ENCODE peak calls at places on chromosome 15, in nine cellular contexts. G is iPS DF 6.9, D is heart left ventricle, Q is PC-3, P is right cardiac atrium, V is sigmoid colon, U is H9, E is suprapubic skin, X is HepG2. R is an unnamed sample. For H3K9me3, the result is how much of the 10 kb centered on the place peaks cover.

GRCh38 chr15:87566236-87566635 is 690.3 kb downstream of the NTRK3 start:
- DNase-seq in G (no peak), D (no peak), Q (no peak), P (no peak), V (no peak), U (no peak), E (no peak), X (no peak), R (no peak)

GRCh38 chr15:28114721-28115622 is 15.9 kb upstream of the OCA2 start:
- DNase-seq in G (no peak), D (peak), Q (no peak), P (no peak), V (peak), U (peak), E (no peak), X (no peak), R (no peak)

GRCh38 chr15:48641416-48641815 is 4.1 kb downstream of the FBN1 start:
- DNase-seq in G (no peak), D (no peak), Q (peak), P (no peak), V (no peak), U (no peak), E (no peak), X (no peak), R (no peak)

GRCh38 chr15:39205506-39206371 is 375.1 kb upstream of the THBS1 start:
- DNase-seq in G (no peak), D (no peak), Q (no peak), P (no peak), V (no peak), U (no peak), E (no peak), X (no peak), R (no peak)

GRCh38 chr15:90101130-90101968 is 919 bp downstream of the IDH2 start:
- DNase-seq in G (no peak), D (peak), Q (no peak), P (peak), V (peak), U (peak), E (no peak), X (no peak), R (no peak)

GRCh38 chr15:34233614-34234013 is 8.8 kb downstream of the EMC4 start:
- DNase-seq in G (no peak), D (no peak), Q (no peak), P (no peak), V (no peak), U (no peak), E (no peak), X (no peak), R (no peak)

GRCh38 chr15:36430721-36431265 is 148.6 kb upstream of the CDIN1 start:
- DNase-seq in G (no peak), D (no peak), Q (no peak), P (no peak), V (no peak), U (no peak), E (no peak), X (no peak), R (no peak)

GRCh38 chr15:82726816-82727215 is 17.1 kb upstream of the AP3B2 start:
- DNase-seq in G (no peak), D (no peak), Q (no peak), P (no peak), V (no peak), U (no peak), E (no peak), X (no peak), R (no peak)

GRCh38 chr15:57994468-57995154 is 70.9 kb downstream of the ALDH1A2 start:
- DNase-seq in G (no peak), D (no peak), Q (peak), P (no peak), V (no peak), U (no peak), E (no peak), X (no peak), R (no peak)

GRCh38 chr15:85412956-85413854 is 32.8 kb downstream of the AKAP13 start:
- DNase-seq in G (peak), D (peak), Q (peak), P (peak), V (peak), U (no peak), E (peak), X (peak), R (peak)

GRCh38 chr15:59492389-59493377 is 54.7 kb downstream of the FAM81A start:
- DNase-seq in G (peak), D (peak), Q (peak), P (peak), V (peak), U (peak), E (no peak), X (peak), R (peak)

GRCh38 chr15:69380100-69380725 is 33.9 kb upstream of the KIF23 start:
- DNase-seq in G (peak), D (no peak), Q (peak), P (no peak), V (peak), U (peak), E (no peak), X (peak), R (no peak)

GRCh38 chr15:29690765-29691475 is 131.3 kb downstream of the TJP1 start:
- DNase-seq in G (no peak), D (no peak), Q (peak), P (no peak), V (no peak), U (no peak), E (no peak), X (peak), R (no peak)

DNA sequence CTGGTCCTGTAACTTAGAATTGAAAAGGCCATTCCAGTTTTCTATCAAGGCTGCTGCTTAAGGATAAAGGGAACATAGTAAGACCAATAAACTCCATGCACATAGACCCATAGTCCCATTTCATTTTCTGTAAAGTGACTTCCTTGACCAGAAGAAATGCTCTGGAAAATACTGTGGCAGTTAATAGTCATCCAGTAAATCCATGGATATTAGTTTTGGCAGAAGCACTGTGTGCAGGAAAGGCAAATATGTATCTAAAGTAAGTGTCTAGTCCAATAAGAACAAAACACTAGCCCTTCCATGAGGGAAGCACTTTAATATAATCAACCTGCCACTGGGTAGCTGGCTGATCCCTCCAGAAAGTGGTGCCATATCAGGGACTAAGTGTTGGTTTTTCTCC is 19.3 kb upstream of the MKRN3 start:
- DNase-seq in G (no peak), D (no peak), Q (no peak), P (no peak), V (no peak), U (no peak), E (no peak), X (no peak), R (no peak)
- H3K9me3 ChIP-seq in G (under half), D (under half), Q (under half), P (under half), V (under half), U (under half), E (under half), X (under half), R (under half)

GRCh38 chr15:49758456-49758855 is 137.6 kb downstream of the DTWD1 start:
- DNase-seq in G (no peak), D (no peak), Q (no peak), P (no peak), V (no peak), U (no peak), E (no peak), X (no peak), R (no peak)

GRCh38 chr15:49758856-49759255 is 138.0 kb downstream of the DTWD1 start:
- DNase-seq in G (no peak), D (no peak), Q (peak), P (no peak), V (no peak), U (no peak), E (no peak), X (no peak), R (no peak)

DNA sequence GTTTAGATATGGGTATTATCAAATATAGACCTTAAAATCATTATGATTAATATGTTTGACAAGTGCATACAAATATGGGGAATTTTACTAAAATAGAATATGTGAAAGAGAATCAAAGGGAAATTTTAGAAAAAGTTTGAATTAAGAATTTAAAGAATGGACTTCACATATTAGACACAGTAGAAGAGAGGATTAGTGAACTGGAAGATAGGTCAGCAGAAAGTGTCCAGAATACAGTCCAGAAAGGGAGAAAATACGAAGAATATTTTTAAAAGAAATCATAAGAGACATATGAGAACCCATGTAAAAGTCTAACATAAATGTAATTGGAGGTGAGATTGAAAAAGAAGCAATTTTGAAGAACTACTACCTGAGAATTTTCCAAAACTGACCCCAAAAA is 139.9 kb downstream of the DTWD1 start:
- DNase-seq in G (no peak), D (no peak), Q (no peak), P (no peak), V (no peak), U (no peak), E (no peak), X (no peak), R (no peak)
- H3K9me3 ChIP-seq in G (under half), D (under half), Q (under half), P (under half), V (under half), U (under half), E (under half), X (under half), R (under half)

GRCh38 chr15:25067725-25068309 is 113.0 kb downstream of the SNRPN start:
- DNase-seq in G (no peak), D (no peak), Q (no peak), P (no peak), V (peak), U (no peak), E (no peak), X (no peak), R (no peak)

GRCh38 chr15:25070357-25070963 is 115.7 kb downstream of the SNRPN start:
- DNase-seq in G (no peak), D (no peak), Q (no peak), P (no peak), V (no peak), U (no peak), E (no peak), X (no peak), R (no peak)

GRCh38 chr15:25068696-25069095 is 113.9 kb downstream of the SNRPN start:
- DNase-seq in G (no peak), D (no peak), Q (no peak), P (no peak), V (no peak), U (no peak), E (no peak), X (no peak), R (no peak)

DNA sequence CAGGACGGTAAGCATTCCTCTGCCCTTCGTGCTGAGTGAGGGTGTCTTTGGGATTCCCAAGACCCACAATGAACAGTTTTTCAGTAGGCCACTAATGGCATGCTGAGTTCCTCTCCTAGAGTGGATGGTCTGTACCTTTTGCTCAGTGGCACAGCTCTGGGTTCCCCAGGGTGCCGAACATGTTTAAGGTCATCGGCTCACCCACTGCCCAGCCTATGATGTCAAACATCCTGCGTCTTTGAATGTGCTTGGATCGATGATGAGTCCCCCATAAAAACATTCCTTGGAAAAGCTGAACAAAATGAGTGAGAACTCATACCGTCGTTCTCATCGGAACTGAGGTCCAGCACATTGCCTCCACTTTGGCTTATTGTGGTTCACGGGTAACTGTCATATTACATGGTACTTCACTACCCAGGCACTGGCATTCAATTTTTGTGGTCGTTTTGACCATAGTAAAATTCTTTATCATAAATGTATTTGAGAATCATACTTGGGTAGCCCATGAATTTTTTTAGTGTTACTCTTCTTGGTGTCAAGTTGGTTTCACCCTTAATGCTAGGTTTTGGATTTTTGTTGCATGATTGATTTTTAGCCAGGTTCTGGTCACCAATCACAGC is 118.2 kb downstream of the SNRPN start:
- DNase-seq in G (no peak), D (no peak), Q (no peak), P (no peak), V (no peak), U (no peak), E (no peak), X (no peak), R (no peak)
- H3K9me3 ChIP-seq in G (under half), D (under half), Q (half or more), P (half or more), V (half or more), U (half or more), E (half or more), X (half or more), R (half or more)

GRCh38 chr15:26378304-26378703 is 394.6 kb downstream of the GABRB3 start:
- DNase-seq in G (no peak), D (no peak), Q (no peak), P (no peak), V (no peak), U (no peak), E (no peak), X (no peak), R (no peak)

GRCh38 chr15:26372712-26373111 is 400.2 kb downstream of the GABRB3 start:
- DNase-seq in G (peak), D (no peak), Q (no peak), P (no peak), V (no peak), U (no peak), E (no peak), X (no peak), R (no peak)

DNA sequence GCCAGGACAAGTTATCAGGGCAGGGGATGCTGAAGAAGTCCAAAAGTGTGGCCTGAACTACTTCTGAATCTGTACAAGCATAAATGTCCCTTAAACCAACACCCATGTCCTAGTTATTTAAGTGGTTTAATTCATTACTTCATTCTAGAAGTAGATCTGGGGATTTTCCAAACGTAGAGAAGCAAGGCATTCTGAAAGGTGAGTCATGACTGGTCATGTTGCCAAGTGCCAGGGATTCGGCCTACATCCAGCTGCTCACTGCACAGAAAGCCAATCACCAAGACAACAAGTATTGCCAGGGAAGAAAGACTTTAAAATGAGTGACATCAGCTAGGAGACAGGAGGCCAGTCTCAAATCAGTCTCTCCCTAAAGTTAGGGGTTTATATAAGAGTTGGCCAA is 396.6 kb downstream of the GABRB3 start:
- DNase-seq in G (no peak), D (no peak), Q (no peak), P (no peak), V (no peak), U (no peak), E (no peak), X (no peak), R (no peak)
- H3K9me3 ChIP-seq in G (under half), D (under half), Q (under half), P (under half), V (under half), U (under half), E (under half), X (half or more), R (under half)

R was measured in T-helper 17 cell.